ENCODE peak calls at places on chromosomes 13 and 19, in five cellular contexts. W is IMR-90, L is ovary, K is B cell, R is GM23338. C is an unnamed sample.

GRCh38 chr19:48754950-48755645 is at the start of gene FGF21:
- DNase-seq in W (no peak), L (no peak), K (no peak), R (peak), C (no peak)

GRCh38 chr13:82829040-82829439 is 1053.2 kb downstream of the SLITRK1 start:
- DNase-seq in W (no peak), L (no peak), K (no peak), R (no peak), C (no peak)

GRCh38 chr19:48812094-48812929 is 1.5 kb upstream of the BCAT2 start:
- DNase-seq in W (peak), L (peak), K (peak), R (peak), C (no peak)

GRCh38 chr19:45924891-45925447 is 10.4 kb upstream of the NANOS2 start:
- DNase-seq in W (no peak), L (no peak), K (no peak), R (no peak), C (no peak)

GRCh38 chr19:48720251-48720612 is 707 bp upstream of the MAMSTR start:
- DNase-seq in W (no peak), L (no peak), K (no peak), R (no peak), C (no peak)

GRCh38 chr19:33280351-33280921 is 21.9 kb downstream of the CEBPA start:
- DNase-seq in W (no peak), L (no peak), K (no peak), R (no peak), C (no peak)

GRCh38 chr19:41226874-41227390 is 7.9 kb downstream of the AXL start:
- DNase-seq in W (no peak), L (no peak), K (no peak), R (no peak), C (no peak)

GRCh38 chr13:40379186-40379585 is 287.3 kb downstream of the FOXO1 start:
- DNase-seq in W (no peak), L (no peak), K (no peak), R (no peak), C (no peak)

GRCh38 chr19:10069046-10069445 is 17.1 kb upstream of the SHFL start:
- DNase-seq in W (peak), L (no peak), K (no peak), R (no peak), C (no peak)

GRCh38 chr19:584240-585001 is 5.3 kb upstream of the HCN2 start:
- DNase-seq in W (peak), L (peak), K (peak), R (peak), C (peak)

GRCh38 chr19:29289020-29289419 is 76.1 kb upstream of the UQCRFS1 start:
- DNase-seq in W (no peak), L (no peak), K (no peak), R (no peak), C (no peak)

GRCh38 chr19:5114713-5115112 is 145.8 kb downstream of the KDM4B start:
- DNase-seq in W (no peak), L (no peak), K (no peak), R (no peak), C (no peak)

GRCh38 chr19:14433454-14434156 is 499 bp downstream of the PKN1 start:
- DNase-seq in W (no peak), L (peak), K (peak), R (peak), C (peak)
- TF ChIP-seq CTCF in W (no peak), L (no peak), K (no peak), R (no peak), C (peak)

GRCh38 chr19:12230751-12231733 is 63.6 kb downstream of the ZNF44 start:
- DNase-seq in W (no peak), L (no peak), K (no peak), R (no peak), C (no peak)
- TF ChIP-seq CTCF in W (no peak), L (no peak), K (no peak), R (no peak), C (no peak)

DNA sequence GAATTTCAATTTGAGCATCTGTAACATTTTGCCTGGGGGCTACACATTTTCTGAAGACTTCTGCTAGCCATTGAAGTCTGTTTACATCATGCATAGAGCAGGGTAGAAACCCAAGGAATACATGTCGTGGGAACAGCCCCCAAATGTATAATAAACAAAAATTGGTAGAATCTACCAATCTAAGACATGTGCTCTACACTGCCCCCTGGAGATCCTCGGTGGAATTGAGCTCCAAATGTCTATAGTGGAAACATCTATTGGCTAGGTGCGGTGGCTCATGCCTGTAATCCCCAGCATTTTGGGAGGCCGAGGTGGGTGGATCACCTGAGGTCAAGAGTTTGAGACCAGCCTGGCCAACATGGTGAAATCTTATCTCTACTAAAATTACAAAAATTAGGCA is 57.3 kb downstream of the MBD3L2B start:
- DNase-seq in W (no peak), L (no peak), K (peak), R (peak), C (peak)
- TF ChIP-seq CTCF in W (no peak), L (no peak), K (peak), R (peak), C (peak)

GRCh38 chr19:55058781-55059610 is 4.0 kb downstream of the RDH13 start:
- DNase-seq in W (no peak), L (no peak), K (no peak), R (peak), C (no peak)
- TF ChIP-seq CTCF in W (no peak), L (no peak), K (no peak), R (peak), C (no peak)

DNA sequence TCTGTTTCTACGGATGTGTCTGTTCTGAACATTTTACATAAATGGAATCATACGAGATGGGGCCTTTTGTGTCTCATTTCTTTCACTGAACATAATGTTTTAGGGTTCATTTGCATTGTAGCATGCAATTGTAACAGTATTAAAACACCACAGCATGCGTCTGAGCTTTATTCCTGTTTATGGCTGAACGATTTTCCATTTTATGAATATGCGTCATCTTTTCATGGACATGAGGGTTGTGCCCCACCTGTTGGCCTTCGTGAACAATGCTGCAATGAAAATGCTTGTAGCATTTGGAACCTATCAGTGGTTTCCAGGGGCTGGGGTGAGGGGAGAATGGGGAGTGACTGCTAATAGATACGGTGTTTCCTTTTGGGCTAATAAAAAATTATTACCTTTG is 5.1 kb downstream of the OR10H1 start:
- DNase-seq in W (no peak), L (no peak), K (no peak), R (no peak), C (no peak)
- TF ChIP-seq CTCF in W (no peak), L (peak), K (no peak), R (no peak), C (no peak)

GRCh38 chr19:44710483-44710882 is 11.5 kb downstream of the CEACAM16 start:
- DNase-seq in W (no peak), L (no peak), K (no peak), R (no peak), C (no peak)
- TF ChIP-seq CTCF in W (no peak), L (no peak), K (no peak), R (no peak), C (no peak)

GRCh38 chr19:18279516-18280246 is 1.7 kb downstream of the JUND start:
- DNase-seq in W (peak), L (peak), K (peak), R (peak), C (peak)

GRCh38 chr19:18282788-18283141 is 1.3 kb upstream of the JUND start:
- DNase-seq in W (no peak), L (no peak), K (no peak), R (no peak), C (no peak)

GRCh38 chr19:18280247-18281081 is 958 bp downstream of the JUND start:
- DNase-seq in W (peak), L (peak), K (peak), R (peak), C (peak)

GRCh38 chr19:18282021-18282787 is 782 bp upstream of the JUND start:
- DNase-seq in W (no peak), L (peak), K (no peak), R (no peak), C (peak)

DNA sequence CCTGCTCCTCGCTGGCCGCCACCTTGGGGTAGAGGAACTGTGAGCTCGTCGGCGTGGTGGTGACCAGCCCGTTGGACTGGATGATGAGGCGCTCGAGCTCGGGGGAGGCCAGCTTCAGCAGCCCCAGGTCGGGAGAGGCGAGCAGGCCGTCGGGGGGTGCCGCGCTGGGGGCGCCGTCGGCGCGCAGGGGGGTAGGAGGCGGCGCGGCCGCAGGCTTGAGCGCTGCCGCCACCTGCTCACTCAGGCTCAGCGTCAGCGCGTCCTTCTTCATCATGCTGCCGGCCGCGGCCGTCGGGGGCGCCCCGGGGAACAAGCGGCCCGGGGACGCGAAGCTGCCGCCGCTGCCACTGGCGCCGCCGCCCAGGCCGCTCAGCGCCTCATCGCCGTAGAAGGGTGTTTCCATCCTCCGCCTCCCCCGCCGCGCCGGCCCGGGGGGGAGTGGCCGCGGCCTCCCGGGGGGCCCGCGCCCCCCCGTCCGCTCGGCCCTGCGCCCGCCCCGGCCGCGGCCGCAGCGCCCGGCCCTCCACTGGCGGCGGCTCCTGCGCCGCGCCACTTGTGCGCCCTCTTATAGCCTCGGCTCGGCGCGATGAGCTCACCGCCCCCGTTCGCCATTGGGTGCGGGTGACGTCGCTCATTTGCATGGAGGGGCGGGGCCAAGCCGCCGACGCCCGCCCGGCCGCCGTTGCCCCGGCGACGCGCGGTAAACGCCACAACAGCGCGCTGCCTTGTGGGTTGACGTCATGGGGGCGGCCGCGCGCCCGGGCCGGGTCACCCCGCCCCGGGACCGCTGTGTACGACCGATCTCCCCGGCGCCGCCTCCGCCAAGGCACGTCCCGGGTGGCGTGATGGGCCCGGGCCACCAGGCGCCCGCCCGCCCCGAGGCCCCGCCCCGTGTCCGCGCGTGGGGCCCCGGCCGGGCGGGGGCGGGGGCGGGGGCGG is at the start of gene JUND:
- DNase-seq in W (peak), L (peak), K (peak), R (peak), C (peak)
- TF ChIP-seq CTCF in W (peak), L (peak), K (no peak), R (peak), C (no peak)

GRCh38 chr19:47414469-47414868 is 4.9 kb downstream of the MEIS3 start:
- DNase-seq in W (no peak), L (no peak), K (no peak), R (peak), C (no peak)
- TF ChIP-seq CTCF in W (no peak), L (no peak), K (no peak), R (peak), C (no peak)

GRCh38 chr19:47541507-47541906 is 26.6 kb upstream of the NAPA start:
- DNase-seq in W (no peak), L (no peak), K (no peak), R (no peak), C (peak)

GRCh38 chr19:47542030-47542475 is 27.2 kb upstream of the NAPA start:
- DNase-seq in W (peak), L (no peak), K (no peak), R (no peak), C (peak)

GRCh38 chr19:47538812-47539211 is 23.9 kb upstream of the NAPA start:
- DNase-seq in W (no peak), L (no peak), K (no peak), R (no peak), C (no peak)

GRCh38 chr19:47539747-47540311 is 25.0 kb upstream of the NAPA start:
- DNase-seq in W (no peak), L (no peak), K (no peak), R (no peak), C (peak)

DNA sequence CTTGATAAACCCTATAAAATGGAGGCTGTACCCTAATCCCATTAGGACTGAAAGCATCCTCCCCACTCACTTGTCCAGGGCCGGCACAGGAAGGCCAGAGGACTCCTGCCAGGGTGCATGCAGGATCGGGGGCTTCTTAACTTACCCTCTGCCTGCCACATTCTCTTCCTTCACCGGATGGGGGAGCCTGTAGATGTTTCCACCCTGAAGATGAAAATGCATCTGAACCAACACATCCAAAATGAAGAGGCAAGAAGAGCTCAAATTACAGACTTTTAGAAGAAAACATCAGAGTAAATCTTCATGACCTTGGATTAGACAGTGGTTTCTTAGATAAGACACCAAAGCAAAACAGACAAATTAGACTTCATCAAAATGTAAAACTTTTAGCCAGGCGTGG is 25.9 kb upstream of the NAPA start:
- DNase-seq in W (peak), L (no peak), K (no peak), R (peak), C (no peak)
- TF ChIP-seq CTCF in W (peak), L (peak), K (no peak), R (peak), C (no peak)